ENCODE peak calls at places on chromosome 16, in nine cellular contexts. One of them, this sample, is unnamed.

GRCh38 chr16:9934723-9935508 is 247.3 kb downstream of the GRIN2A start:
- ATAC-seq in heart left ventricle: peak
- ATAC-seq in HepG2: no peak
- ATAC-seq in right cardiac atrium: peak
- ATAC-seq in upper lobe of left lung: no peak
- ATAC-seq in K562: no peak
- ATAC-seq in RWPE2: no peak
- ATAC-seq in DND-41: no peak
- ATAC-seq in A549: no peak
- ATAC-seq in this sample: no peak

GRCh38 chr16:46632778-46633733 is 11.9 kb upstream of the SHCBP1 start:
- ATAC-seq in K562: peak
- ATAC-seq in right cardiac atrium: no peak
- ATAC-seq in upper lobe of left lung: peak
- ATAC-seq in HepG2: peak
- ATAC-seq in DND-41: no peak
- ATAC-seq in heart left ventricle: no peak
- ATAC-seq in RWPE2: peak
- ATAC-seq in A549: peak
- ATAC-seq in this sample: no peak

GRCh38 chr16:11159189-11159588 is 96.8 kb downstream of the SOCS1 start:
- ATAC-seq in right cardiac atrium: no peak
- ATAC-seq in HepG2: no peak
- ATAC-seq in A549: no peak
- ATAC-seq in K562: no peak
- ATAC-seq in heart left ventricle: no peak
- ATAC-seq in DND-41: no peak
- ATAC-seq in RWPE2: no peak
- ATAC-seq in upper lobe of left lung: no peak
- ATAC-seq in this sample: no peak

GRCh38 chr16:11370084-11370931 is 25.0 kb downstream of the RMI2 start:
- ATAC-seq in HepG2: peak
- ATAC-seq in heart left ventricle: no peak
- ATAC-seq in K562: no peak
- ATAC-seq in DND-41: no peak
- ATAC-seq in right cardiac atrium: no peak
- ATAC-seq in A549: no peak
- ATAC-seq in RWPE2: no peak
- ATAC-seq in upper lobe of left lung: peak
- ATAC-seq in this sample: no peak

GRCh38 chr16:2485811-2486507 is 11.0 kb downstream of the TBC1D24 start:
- ATAC-seq in K562: no peak
- ATAC-seq in A549: no peak
- ATAC-seq in heart left ventricle: peak
- ATAC-seq in HepG2: no peak
- ATAC-seq in right cardiac atrium: no peak
- ATAC-seq in upper lobe of left lung: no peak
- ATAC-seq in RWPE2: no peak
- ATAC-seq in DND-41: no peak
- ATAC-seq in this sample: no peak

GRCh38 chr16:66741971-66742396 is 9.4 kb downstream of the DYNC1LI2 start:
- ATAC-seq in HepG2: no peak
- ATAC-seq in A549: no peak
- ATAC-seq in right cardiac atrium: peak
- ATAC-seq in heart left ventricle: peak
- ATAC-seq in K562: no peak
- ATAC-seq in DND-41: no peak
- ATAC-seq in RWPE2: peak
- ATAC-seq in upper lobe of left lung: no peak
- ATAC-seq in this sample: no peak

GRCh38 chr16:64782484-64782883 is 339.4 kb downstream of the CDH11 start:
- ATAC-seq in RWPE2: no peak
- ATAC-seq in upper lobe of left lung: no peak
- ATAC-seq in DND-41: no peak
- ATAC-seq in A549: no peak
- ATAC-seq in right cardiac atrium: no peak
- ATAC-seq in HepG2: no peak
- ATAC-seq in heart left ventricle: no peak
- ATAC-seq in K562: no peak
- ATAC-seq in this sample: no peak

GRCh38 chr16:49127103-49127502 is 154.5 kb downstream of the CBLN1 start:
- ATAC-seq in RWPE2: no peak
- ATAC-seq in right cardiac atrium: no peak
- ATAC-seq in HepG2: no peak
- ATAC-seq in A549: no peak
- ATAC-seq in DND-41: no peak
- ATAC-seq in upper lobe of left lung: no peak
- ATAC-seq in K562: no peak
- ATAC-seq in heart left ventricle: no peak
- ATAC-seq in this sample: no peak

GRCh38 chr16:17289671-17290070 is 181.1 kb downstream of the XYLT1 start:
- ATAC-seq in K562: no peak
- ATAC-seq in RWPE2: no peak
- ATAC-seq in right cardiac atrium: no peak
- ATAC-seq in HepG2: no peak
- ATAC-seq in upper lobe of left lung: no peak
- ATAC-seq in A549: no peak
- ATAC-seq in DND-41: no peak
- ATAC-seq in heart left ventricle: no peak
- ATAC-seq in this sample: no peak

GRCh38 chr16:10941127-10941933 is 938 bp downstream of the DEXI start:
- ATAC-seq in HepG2: peak
- ATAC-seq in K562: peak
- ATAC-seq in DND-41: no peak
- ATAC-seq in RWPE2: peak
- ATAC-seq in heart left ventricle: no peak
- ATAC-seq in right cardiac atrium: no peak
- ATAC-seq in A549: peak
- ATAC-seq in upper lobe of left lung: no peak
- ATAC-seq in this sample: no peak

GRCh38 chr16:46897471-46897870 is 13.3 kb downstream of the GPT2 start:
- ATAC-seq in HepG2: no peak
- ATAC-seq in A549: no peak
- ATAC-seq in K562: no peak
- ATAC-seq in right cardiac atrium: no peak
- ATAC-seq in heart left ventricle: peak
- ATAC-seq in upper lobe of left lung: no peak
- ATAC-seq in DND-41: peak
- ATAC-seq in RWPE2: no peak
- ATAC-seq in this sample: no peak

GRCh38 chr16:10500582-10500981 is 79.8 kb downstream of the EMP2 start:
- ATAC-seq in heart left ventricle: no peak
- ATAC-seq in right cardiac atrium: no peak
- ATAC-seq in A549: no peak
- ATAC-seq in K562: no peak
- ATAC-seq in DND-41: no peak
- ATAC-seq in HepG2: no peak
- ATAC-seq in RWPE2: no peak
- ATAC-seq in upper lobe of left lung: no peak
- ATAC-seq in this sample: no peak

GRCh38 chr16:89368604-89369249 is 121.6 kb downstream of the ANKRD11 start:
- ATAC-seq in RWPE2: no peak
- ATAC-seq in upper lobe of left lung: no peak
- ATAC-seq in DND-41: no peak
- ATAC-seq in right cardiac atrium: no peak
- ATAC-seq in HepG2: no peak
- ATAC-seq in K562: no peak
- ATAC-seq in A549: no peak
- ATAC-seq in heart left ventricle: no peak
- ATAC-seq in this sample: no peak
- H3K27ac ChIP-seq in RWPE2: peak
- H3K27ac ChIP-seq in upper lobe of left lung: no peak
- H3K27ac ChIP-seq in DND-41: no peak
- H3K27ac ChIP-seq in right cardiac atrium: no peak
- H3K27ac ChIP-seq in HepG2: no peak
- H3K27ac ChIP-seq in K562: no peak
- H3K27ac ChIP-seq in A549: no peak
- H3K27ac ChIP-seq in heart left ventricle: no peak
- H3K27ac ChIP-seq in this sample: no peak

DNA sequence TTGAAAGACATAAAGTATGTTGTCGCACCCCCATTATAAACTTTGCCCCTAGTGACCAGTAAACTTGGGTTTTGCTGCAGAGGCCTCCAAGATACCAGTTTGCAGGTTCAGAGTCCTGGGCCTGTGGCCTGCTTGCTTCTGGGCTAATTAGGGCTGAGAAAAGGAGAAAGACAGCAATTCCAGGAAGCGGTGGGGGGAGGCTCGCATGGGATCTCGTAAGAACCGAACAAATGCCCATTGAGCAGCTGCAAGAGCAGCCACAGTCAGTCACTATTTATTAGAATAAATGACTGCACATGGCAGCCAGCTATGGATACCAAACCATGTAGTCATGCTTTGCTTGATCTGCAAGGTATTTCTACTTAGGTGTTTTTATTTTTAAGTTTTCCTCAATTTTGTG is 4.9 kb downstream of the SHISA9 start:
- ATAC-seq in K562: no peak
- ATAC-seq in upper lobe of left lung: no peak
- ATAC-seq in heart left ventricle: no peak
- ATAC-seq in A549: no peak
- ATAC-seq in right cardiac atrium: no peak
- ATAC-seq in HepG2: no peak
- ATAC-seq in DND-41: no peak
- ATAC-seq in RWPE2: no peak
- ATAC-seq in this sample: no peak
- H3K27ac ChIP-seq in K562: no peak
- H3K27ac ChIP-seq in upper lobe of left lung: no peak
- H3K27ac ChIP-seq in heart left ventricle: no peak
- H3K27ac ChIP-seq in A549: no peak
- H3K27ac ChIP-seq in right cardiac atrium: no peak
- H3K27ac ChIP-seq in HepG2: no peak
- H3K27ac ChIP-seq in DND-41: no peak
- H3K27ac ChIP-seq in RWPE2: no peak
- H3K27ac ChIP-seq in this sample: no peak

GRCh38 chr16:85753976-85754375 is 3.1 kb upstream of the C16orf74 start:
- ATAC-seq in A549: no peak
- ATAC-seq in HepG2: no peak
- ATAC-seq in K562: no peak
- ATAC-seq in upper lobe of left lung: no peak
- ATAC-seq in DND-41: no peak
- ATAC-seq in right cardiac atrium: no peak
- ATAC-seq in heart left ventricle: no peak
- ATAC-seq in RWPE2: no peak
- ATAC-seq in this sample: no peak

GRCh38 chr16:85752511-85753420 is 1.9 kb upstream of the C16orf74 start:
- ATAC-seq in heart left ventricle: peak
- ATAC-seq in RWPE2: peak
- ATAC-seq in upper lobe of left lung: no peak
- ATAC-seq in A549: peak
- ATAC-seq in K562: peak
- ATAC-seq in DND-41: no peak
- ATAC-seq in HepG2: peak
- ATAC-seq in right cardiac atrium: no peak
- ATAC-seq in this sample: no peak

GRCh38 chr16:85753559-85753958 is 2.7 kb upstream of the C16orf74 start:
- ATAC-seq in right cardiac atrium: no peak
- ATAC-seq in A549: no peak
- ATAC-seq in K562: no peak
- ATAC-seq in HepG2: no peak
- ATAC-seq in upper lobe of left lung: no peak
- ATAC-seq in RWPE2: peak
- ATAC-seq in heart left ventricle: no peak
- ATAC-seq in DND-41: no peak
- ATAC-seq in this sample: no peak

GRCh38 chr16:85755929-85756768 is 5.3 kb upstream of the C16orf74 start:
- ATAC-seq in A549: no peak
- ATAC-seq in RWPE2: no peak
- ATAC-seq in right cardiac atrium: no peak
- ATAC-seq in DND-41: no peak
- ATAC-seq in upper lobe of left lung: no peak
- ATAC-seq in HepG2: no peak
- ATAC-seq in K562: no peak
- ATAC-seq in heart left ventricle: no peak
- ATAC-seq in this sample: no peak

DNA sequence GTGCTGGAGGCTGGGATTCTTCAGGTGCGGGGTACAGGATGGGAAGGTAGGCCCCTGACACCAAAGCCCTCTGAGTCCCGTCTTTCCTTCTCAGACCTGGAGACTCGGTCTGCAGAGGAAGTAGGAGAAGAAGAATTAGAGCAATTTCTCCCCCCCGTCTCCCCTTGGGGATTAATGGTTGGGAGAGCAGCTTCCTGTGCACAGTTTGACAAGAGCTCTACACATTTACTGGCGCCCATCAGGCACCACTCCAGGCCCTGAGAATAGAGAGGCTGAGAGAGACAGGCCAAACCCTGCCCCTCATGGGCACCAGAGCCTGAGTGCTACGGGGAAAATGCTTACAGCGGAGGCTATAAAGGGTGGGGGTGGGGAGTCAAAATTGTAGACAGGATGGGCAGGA is 3.5 kb upstream of the C16orf74 start:
- ATAC-seq in right cardiac atrium: no peak
- ATAC-seq in HepG2: no peak
- ATAC-seq in upper lobe of left lung: no peak
- ATAC-seq in A549: no peak
- ATAC-seq in DND-41: no peak
- ATAC-seq in K562: no peak
- ATAC-seq in heart left ventricle: no peak
- ATAC-seq in RWPE2: no peak
- ATAC-seq in this sample: no peak
- H3K27ac ChIP-seq in right cardiac atrium: no peak
- H3K27ac ChIP-seq in HepG2: no peak
- H3K27ac ChIP-seq in upper lobe of left lung: no peak
- H3K27ac ChIP-seq in A549: no peak
- H3K27ac ChIP-seq in DND-41: no peak
- H3K27ac ChIP-seq in K562: no peak
- H3K27ac ChIP-seq in heart left ventricle: no peak
- H3K27ac ChIP-seq in RWPE2: peak
- H3K27ac ChIP-seq in this sample: no peak

GRCh38 chr16:57039148-57039812 is 49.9 kb downstream of the NLRC5 start:
- ATAC-seq in RWPE2: no peak
- ATAC-seq in K562: no peak
- ATAC-seq in A549: no peak
- ATAC-seq in DND-41: peak
- ATAC-seq in upper lobe of left lung: no peak
- ATAC-seq in HepG2: no peak
- ATAC-seq in right cardiac atrium: peak
- ATAC-seq in heart left ventricle: peak
- ATAC-seq in this sample: no peak

GRCh38 chr16:57041182-57042156 is 50.9 kb upstream of the CPNE2 start:
- ATAC-seq in K562: no peak
- ATAC-seq in A549: no peak
- ATAC-seq in upper lobe of left lung: no peak
- ATAC-seq in HepG2: no peak
- ATAC-seq in right cardiac atrium: no peak
- ATAC-seq in DND-41: no peak
- ATAC-seq in RWPE2: no peak
- ATAC-seq in heart left ventricle: no peak
- ATAC-seq in this sample: no peak

GRCh38 chr16:57036945-57037344 is 47.6 kb downstream of the NLRC5 start:
- ATAC-seq in HepG2: no peak
- ATAC-seq in upper lobe of left lung: no peak
- ATAC-seq in A549: no peak
- ATAC-seq in K562: no peak
- ATAC-seq in DND-41: no peak
- ATAC-seq in right cardiac atrium: no peak
- ATAC-seq in RWPE2: no peak
- ATAC-seq in heart left ventricle: no peak
- ATAC-seq in this sample: no peak

GRCh38 chr16:57036315-57036714 is 47.0 kb downstream of the NLRC5 start:
- ATAC-seq in DND-41: no peak
- ATAC-seq in heart left ventricle: no peak
- ATAC-seq in HepG2: no peak
- ATAC-seq in RWPE2: no peak
- ATAC-seq in right cardiac atrium: no peak
- ATAC-seq in upper lobe of left lung: no peak
- ATAC-seq in K562: no peak
- ATAC-seq in A549: no peak
- ATAC-seq in this sample: no peak

GRCh38 chr16:57038151-57038550 is 48.8 kb downstream of the NLRC5 start:
- ATAC-seq in upper lobe of left lung: no peak
- ATAC-seq in HepG2: no peak
- ATAC-seq in RWPE2: no peak
- ATAC-seq in DND-41: no peak
- ATAC-seq in K562: no peak
- ATAC-seq in heart left ventricle: no peak
- ATAC-seq in A549: no peak
- ATAC-seq in right cardiac atrium: no peak
- ATAC-seq in this sample: no peak
- H3K27ac ChIP-seq in upper lobe of left lung: no peak
- H3K27ac ChIP-seq in HepG2: no peak
- H3K27ac ChIP-seq in RWPE2: peak
- H3K27ac ChIP-seq in DND-41: peak
- H3K27ac ChIP-seq in K562: no peak
- H3K27ac ChIP-seq in heart left ventricle: no peak
- H3K27ac ChIP-seq in A549: no peak
- H3K27ac ChIP-seq in right cardiac atrium: no peak
- H3K27ac ChIP-seq in this sample: no peak